ENCODE peak calls at places on chromosomes 5 and 9, in nine cellular contexts. One of them, this sample, is unnamed.

GRCh38 chr9:87336914-87337333 is 160.7 kb upstream of the DAPK1 start:
- DNase-seq in activated CD4-positive, CD25-positive, alpha-beta regulatory T cell: no peak
- DNase-seq in D341Med: peak
- DNase-seq in endothelial cell: no peak
- DNase-seq in tibial artery: no peak
- DNase-seq in effector memory CD4-positive, alpha-beta T cell: no peak
- DNase-seq in NCI-H1694: peak
- DNase-seq in COR-L47: peak
- DNase-seq in Caki2: no peak
- DNase-seq in this sample: no peak

GRCh38 chr5:83471405-83472212 is at the start of gene VCAN:
- DNase-seq in NCI-H1694: no peak
- DNase-seq in COR-L47: peak
- DNase-seq in activated CD4-positive, CD25-positive, alpha-beta regulatory T cell: no peak
- DNase-seq in effector memory CD4-positive, alpha-beta T cell: no peak
- DNase-seq in D341Med: peak
- DNase-seq in tibial artery: peak
- DNase-seq in endothelial cell: peak
- DNase-seq in Caki2: peak
- DNase-seq in this sample: no peak

GRCh38 chr9:133238851-133239532 is 29.9 kb upstream of the OBP2B start:
- DNase-seq in NCI-H1694: no peak
- DNase-seq in endothelial cell: peak
- DNase-seq in COR-L47: no peak
- DNase-seq in Caki2: no peak
- DNase-seq in activated CD4-positive, CD25-positive, alpha-beta regulatory T cell: peak
- DNase-seq in D341Med: peak
- DNase-seq in effector memory CD4-positive, alpha-beta T cell: peak
- DNase-seq in tibial artery: peak
- DNase-seq in this sample: no peak

GRCh38 chr9:96688215-96688614 is 33.1 kb upstream of the PRXL2C start:
- DNase-seq in effector memory CD4-positive, alpha-beta T cell: no peak
- DNase-seq in COR-L47: no peak
- DNase-seq in activated CD4-positive, CD25-positive, alpha-beta regulatory T cell: no peak
- DNase-seq in tibial artery: no peak
- DNase-seq in D341Med: no peak
- DNase-seq in NCI-H1694: no peak
- DNase-seq in endothelial cell: no peak
- DNase-seq in Caki2: no peak
- DNase-seq in this sample: peak

GRCh38 chr5:33588654-33589372 is 148.0 kb downstream of the TARS1 start:
- DNase-seq in effector memory CD4-positive, alpha-beta T cell: no peak
- DNase-seq in tibial artery: no peak
- DNase-seq in activated CD4-positive, CD25-positive, alpha-beta regulatory T cell: no peak
- DNase-seq in COR-L47: peak
- DNase-seq in NCI-H1694: peak
- DNase-seq in endothelial cell: peak
- DNase-seq in D341Med: no peak
- DNase-seq in Caki2: no peak
- DNase-seq in this sample: no peak

GRCh38 chr9:21994526-21994995 is at the start of gene CDKN2B-AS1:
- DNase-seq in effector memory CD4-positive, alpha-beta T cell: peak
- DNase-seq in COR-L47: peak
- DNase-seq in activated CD4-positive, CD25-positive, alpha-beta regulatory T cell: no peak
- DNase-seq in tibial artery: peak
- DNase-seq in D341Med: peak
- DNase-seq in NCI-H1694: peak
- DNase-seq in Caki2: no peak
- DNase-seq in endothelial cell: peak
- DNase-seq in this sample: peak

GRCh38 chr5:96067251-96067650 is 105.6 kb upstream of the ELL2 start:
- DNase-seq in endothelial cell: no peak
- DNase-seq in Caki2: no peak
- DNase-seq in NCI-H1694: no peak
- DNase-seq in activated CD4-positive, CD25-positive, alpha-beta regulatory T cell: no peak
- DNase-seq in COR-L47: no peak
- DNase-seq in D341Med: no peak
- DNase-seq in tibial artery: no peak
- DNase-seq in effector memory CD4-positive, alpha-beta T cell: no peak
- DNase-seq in this sample: no peak

GRCh38 chr9:87713278-87713989 is 12.5 kb upstream of the CTSL start:
- DNase-seq in NCI-H1694: no peak
- DNase-seq in COR-L47: no peak
- DNase-seq in effector memory CD4-positive, alpha-beta T cell: no peak
- DNase-seq in endothelial cell: no peak
- DNase-seq in Caki2: peak
- DNase-seq in D341Med: no peak
- DNase-seq in activated CD4-positive, CD25-positive, alpha-beta regulatory T cell: no peak
- DNase-seq in tibial artery: peak
- DNase-seq in this sample: no peak

GRCh38 chr5:1840741-1841521 is 39.7 kb downstream of the NDUFS6 start:
- DNase-seq in D341Med: no peak
- DNase-seq in Caki2: no peak
- DNase-seq in NCI-H1694: no peak
- DNase-seq in activated CD4-positive, CD25-positive, alpha-beta regulatory T cell: no peak
- DNase-seq in tibial artery: no peak
- DNase-seq in endothelial cell: no peak
- DNase-seq in effector memory CD4-positive, alpha-beta T cell: no peak
- DNase-seq in COR-L47: no peak
- DNase-seq in this sample: no peak

GRCh38 chr5:76401801-76402250 is 1.3 kb upstream of the IQGAP2 start:
- DNase-seq in NCI-H1694: no peak
- DNase-seq in COR-L47: no peak
- DNase-seq in tibial artery: no peak
- DNase-seq in activated CD4-positive, CD25-positive, alpha-beta regulatory T cell: no peak
- DNase-seq in Caki2: no peak
- DNase-seq in endothelial cell: no peak
- DNase-seq in effector memory CD4-positive, alpha-beta T cell: no peak
- DNase-seq in D341Med: no peak
- DNase-seq in this sample: no peak

GRCh38 chr5:41009228-41009627 is 61.9 kb downstream of the MROH2B start:
- DNase-seq in Caki2: peak
- DNase-seq in endothelial cell: no peak
- DNase-seq in effector memory CD4-positive, alpha-beta T cell: no peak
- DNase-seq in activated CD4-positive, CD25-positive, alpha-beta regulatory T cell: no peak
- DNase-seq in tibial artery: no peak
- DNase-seq in NCI-H1694: no peak
- DNase-seq in D341Med: no peak
- DNase-seq in COR-L47: no peak
- DNase-seq in this sample: no peak